ENCODE peak calls at places on chromosome 13, in seven cellular contexts. One of them, this sample, is unnamed.

GRCh38 chr13:23552661-23553060 is 17.6 kb upstream of the TNFRSF19 start:
- DNase-seq in H1: no peak
- DNase-seq in trophoblast cell: no peak
- DNase-seq in mesendoderm: no peak
- DNase-seq in IMR-90: no peak
- DNase-seq in mesenchymal stem cell: no peak
- DNase-seq in neuronal stem cell: no peak
- DNase-seq in this sample: no peak

GRCh38 chr13:100644328-100644727 is 30.3 kb downstream of the TMTC4 start:
- DNase-seq in trophoblast cell: no peak
- DNase-seq in neuronal stem cell: no peak
- DNase-seq in mesendoderm: peak; percentile 5
- DNase-seq in IMR-90: peak; percentile 37
- DNase-seq in H1: no peak
- DNase-seq in mesenchymal stem cell: no peak
- DNase-seq in this sample: no peak

GRCh38 chr13:49218493-49219051 is 1.6 kb upstream of the MLNR start:
- DNase-seq in IMR-90: peak; percentile 6
- DNase-seq in trophoblast cell: peak; percentile 54
- DNase-seq in mesenchymal stem cell: peak; percentile 14
- DNase-seq in mesendoderm: peak; percentile 77
- DNase-seq in neuronal stem cell: peak; percentile 43
- DNase-seq in H1: peak; percentile 65
- DNase-seq in this sample: peak; percentile 68

GRCh38 chr13:43675577-43675976 is 111.2 kb downstream of the ENOX1 start:
- DNase-seq in mesenchymal stem cell: no peak
- DNase-seq in mesendoderm: no peak
- DNase-seq in IMR-90: no peak
- DNase-seq in neuronal stem cell: no peak
- DNase-seq in trophoblast cell: no peak
- DNase-seq in H1: no peak
- DNase-seq in this sample: no peak

GRCh38 chr13:110757296-110757695 is 43.8 kb downstream of the ING1 start:
- DNase-seq in IMR-90: no peak
- DNase-seq in mesendoderm: no peak
- DNase-seq in mesenchymal stem cell: no peak
- DNase-seq in H1: peak; percentile 48
- DNase-seq in trophoblast cell: no peak
- DNase-seq in neuronal stem cell: no peak
- DNase-seq in this sample: peak; percentile 32

GRCh38 chr13:34914416-34914815 is 27.7 kb upstream of the NBEA start:
- DNase-seq in IMR-90: no peak
- DNase-seq in mesendoderm: peak; percentile 69
- DNase-seq in H1: no peak
- DNase-seq in trophoblast cell: no peak
- DNase-seq in neuronal stem cell: no peak
- DNase-seq in mesenchymal stem cell: no peak
- DNase-seq in this sample: peak; percentile 79

GRCh38 chr13:31950121-31950810 is 81.3 kb upstream of the FRY start:
- DNase-seq in mesendoderm: no peak
- DNase-seq in IMR-90: no peak
- DNase-seq in H1: no peak
- DNase-seq in trophoblast cell: no peak
- DNase-seq in neuronal stem cell: no peak
- DNase-seq in mesenchymal stem cell: no peak
- DNase-seq in this sample: no peak

GRCh38 chr13:30690282-30691188 is 44.8 kb upstream of the ALOX5AP start:
- DNase-seq in IMR-90: peak; percentile 99
- DNase-seq in trophoblast cell: peak; percentile 93
- DNase-seq in mesenchymal stem cell: peak; percentile 97
- DNase-seq in mesendoderm: peak; percentile 44
- DNase-seq in neuronal stem cell: no peak
- DNase-seq in H1: no peak
- DNase-seq in this sample: no peak

GRCh38 chr13:47672245-47672975 is 328.7 kb downstream of the SUCLA2 start:
- DNase-seq in neuronal stem cell: no peak
- DNase-seq in mesendoderm: no peak
- DNase-seq in IMR-90: no peak
- DNase-seq in mesenchymal stem cell: peak; percentile 19
- DNase-seq in H1: no peak
- DNase-seq in trophoblast cell: no peak
- DNase-seq in this sample: no peak

GRCh38 chr13:43983373-43983772 is 103.7 kb downstream of the LACC1 start:
- DNase-seq in neuronal stem cell: no peak
- DNase-seq in IMR-90: peak; percentile 8
- DNase-seq in trophoblast cell: no peak
- DNase-seq in mesendoderm: no peak
- DNase-seq in mesenchymal stem cell: peak; percentile 16
- DNase-seq in H1: no peak
- DNase-seq in this sample: no peak

GRCh38 chr13:41388143-41388881 is 69.0 kb upstream of the RGCC start:
- DNase-seq in mesendoderm: no peak
- DNase-seq in mesenchymal stem cell: no peak
- DNase-seq in trophoblast cell: no peak
- DNase-seq in H1: no peak
- DNase-seq in IMR-90: no peak
- DNase-seq in neuronal stem cell: no peak
- DNase-seq in this sample: no peak

GRCh38 chr13:28246891-28247290 is 108.5 kb downstream of the PAN3 start:
- DNase-seq in H1: no peak
- DNase-seq in mesenchymal stem cell: no peak
- DNase-seq in IMR-90: peak; percentile 17
- DNase-seq in trophoblast cell: no peak
- DNase-seq in mesendoderm: no peak
- DNase-seq in neuronal stem cell: no peak
- DNase-seq in this sample: no peak

GRCh38 chr13:36680918-36681317 is 7.1 kb downstream of the SERTM1 start:
- DNase-seq in neuronal stem cell: no peak
- DNase-seq in mesenchymal stem cell: no peak
- DNase-seq in H1: no peak
- DNase-seq in IMR-90: no peak
- DNase-seq in mesendoderm: no peak
- DNase-seq in trophoblast cell: no peak
- DNase-seq in this sample: no peak

GRCh38 chr13:110555601-110556223 is 5.8 kb downstream of the RAB20 start:
- DNase-seq in H1: no peak
- DNase-seq in neuronal stem cell: no peak
- DNase-seq in trophoblast cell: no peak
- DNase-seq in mesenchymal stem cell: no peak
- DNase-seq in mesendoderm: no peak
- DNase-seq in IMR-90: no peak
- DNase-seq in this sample: no peak

GRCh38 chr13:67048084-67048792 is 181.9 kb downstream of the PCDH9 start:
- DNase-seq in IMR-90: peak; percentile 93
- DNase-seq in mesenchymal stem cell: peak; percentile 80
- DNase-seq in mesendoderm: no peak
- DNase-seq in H1: no peak
- DNase-seq in neuronal stem cell: no peak
- DNase-seq in trophoblast cell: no peak
- DNase-seq in this sample: no peak

GRCh38 chr13:73428137-73428536 is 369.3 kb downstream of the KLF5 start:
- DNase-seq in neuronal stem cell: no peak
- DNase-seq in H1: no peak
- DNase-seq in mesenchymal stem cell: peak; percentile 71
- DNase-seq in IMR-90: peak; percentile 76
- DNase-seq in trophoblast cell: peak; percentile 74
- DNase-seq in mesendoderm: peak; percentile 57
- DNase-seq in this sample: no peak

GRCh38 chr13:49444517-49445395 is 682 bp downstream of the SETDB2 start:
- DNase-seq in trophoblast cell: peak; percentile 74
- DNase-seq in H1: no peak
- DNase-seq in IMR-90: peak; percentile 68
- DNase-seq in mesenchymal stem cell: peak; percentile 80
- DNase-seq in mesendoderm: peak; percentile 89
- DNase-seq in neuronal stem cell: peak; percentile 29
- DNase-seq in this sample: no peak

GRCh38 chr13:27022571-27023311 is 148.9 kb downstream of the USP12 start:
- DNase-seq in trophoblast cell: no peak
- DNase-seq in mesendoderm: peak; percentile 46
- DNase-seq in mesenchymal stem cell: peak; percentile 91
- DNase-seq in neuronal stem cell: no peak
- DNase-seq in H1: no peak
- DNase-seq in IMR-90: peak; percentile 89
- DNase-seq in this sample: peak; percentile 10

GRCh38 chr13:113625965-113626661 is 31.9 kb downstream of the ATP4B start:
- DNase-seq in trophoblast cell: peak; percentile 48
- DNase-seq in mesenchymal stem cell: peak; percentile 40
- DNase-seq in mesendoderm: peak; percentile 7
- DNase-seq in IMR-90: peak; percentile 50
- DNase-seq in neuronal stem cell: no peak
- DNase-seq in H1: no peak
- DNase-seq in this sample: no peak

GRCh38 chr13:48457578-48458242 is 44.8 kb upstream of the LPAR6 start:
- DNase-seq in trophoblast cell: no peak
- DNase-seq in mesenchymal stem cell: no peak
- DNase-seq in mesendoderm: no peak
- DNase-seq in neuronal stem cell: no peak
- DNase-seq in H1: no peak
- DNase-seq in IMR-90: no peak
- DNase-seq in this sample: peak; percentile 29

GRCh38 chr13:96109125-96109524 is 19.2 kb downstream of the HS6ST3 start:
- DNase-seq in mesenchymal stem cell: no peak
- DNase-seq in mesendoderm: no peak
- DNase-seq in IMR-90: no peak
- DNase-seq in trophoblast cell: peak; percentile 37
- DNase-seq in H1: no peak
- DNase-seq in neuronal stem cell: no peak
- DNase-seq in this sample: no peak

GRCh38 chr13:40786568-40786996 is 2.8 kb upstream of the SLC25A15 start:
- DNase-seq in mesenchymal stem cell: peak; percentile 90
- DNase-seq in H1: no peak
- DNase-seq in neuronal stem cell: no peak
- DNase-seq in mesendoderm: no peak
- DNase-seq in trophoblast cell: peak; percentile 38
- DNase-seq in IMR-90: peak; percentile 61
- DNase-seq in this sample: peak; percentile 8

GRCh38 chr13:50030315-50030714 is 15.1 kb downstream of the KCNRG start:
- DNase-seq in mesendoderm: peak; percentile 75
- DNase-seq in trophoblast cell: peak; percentile 46
- DNase-seq in H1: no peak
- DNase-seq in IMR-90: peak; percentile 29
- DNase-seq in mesenchymal stem cell: no peak
- DNase-seq in neuronal stem cell: no peak
- DNase-seq in this sample: no peak

GRCh38 chr13:75480691-75481175 is 1.2 kb downstream of the TBC1D4 start:
- DNase-seq in mesenchymal stem cell: peak; percentile 57
- DNase-seq in mesendoderm: peak; percentile 79
- DNase-seq in IMR-90: peak; percentile 37
- DNase-seq in trophoblast cell: peak; percentile 96
- DNase-seq in neuronal stem cell: peak; percentile 46
- DNase-seq in H1: peak; percentile 61
- DNase-seq in this sample: peak; percentile 72

GRCh38 chr13:108573455-108573854 is 56.0 kb upstream of the MYO16 start:
- DNase-seq in neuronal stem cell: no peak
- DNase-seq in IMR-90: no peak
- DNase-seq in H1: no peak
- DNase-seq in mesendoderm: peak; percentile 18
- DNase-seq in trophoblast cell: no peak
- DNase-seq in mesenchymal stem cell: no peak
- DNase-seq in this sample: no peak
- H4K8ac ChIP-seq in neuronal stem cell: no peak overlapping the region
- H4K8ac ChIP-seq in IMR-90: no peak overlapping the region
- H4K8ac ChIP-seq in H1: no peak overlapping the region
- H4K8ac ChIP-seq in mesendoderm: no peak overlapping the region
- H4K8ac ChIP-seq in trophoblast cell: no peak overlapping the region
- H4K8ac ChIP-seq in mesenchymal stem cell: no peak overlapping the region
- H4K8ac ChIP-seq in this sample: no peak overlapping the region

GRCh38 chr13:33845572-33846305 is 27.8 kb downstream of the RFC3 start:
- DNase-seq in IMR-90: no peak
- DNase-seq in mesenchymal stem cell: no peak
- DNase-seq in H1: no peak
- DNase-seq in neuronal stem cell: no peak
- DNase-seq in mesendoderm: no peak
- DNase-seq in trophoblast cell: peak; percentile 80
- DNase-seq in this sample: no peak

GRCh38 chr13:33846306-33847062 is 28.5 kb downstream of the RFC3 start:
- DNase-seq in trophoblast cell: no peak
- DNase-seq in mesendoderm: no peak
- DNase-seq in H1: no peak
- DNase-seq in IMR-90: no peak
- DNase-seq in neuronal stem cell: no peak
- DNase-seq in mesenchymal stem cell: no peak
- DNase-seq in this sample: no peak

GRCh38 chr13:33849211-33849610 is 31.3 kb downstream of the RFC3 start:
- DNase-seq in trophoblast cell: no peak
- DNase-seq in H1: no peak
- DNase-seq in mesenchymal stem cell: no peak
- DNase-seq in neuronal stem cell: no peak
- DNase-seq in IMR-90: no peak
- DNase-seq in mesendoderm: no peak
- DNase-seq in this sample: no peak
- H4K8ac ChIP-seq in trophoblast cell: no peak overlapping the region
- H4K8ac ChIP-seq in H1: no peak overlapping the region
- H4K8ac ChIP-seq in mesenchymal stem cell: no peak overlapping the region
- H4K8ac ChIP-seq in neuronal stem cell: no peak overlapping the region
- H4K8ac ChIP-seq in IMR-90: no peak overlapping the region
- H4K8ac ChIP-seq in mesendoderm: no peak overlapping the region
- H4K8ac ChIP-seq in this sample: no peak overlapping the region

GRCh38 chr13:58051807-58052375 is 420.3 kb downstream of the PCDH17 start:
- DNase-seq in neuronal stem cell: no peak
- DNase-seq in trophoblast cell: no peak
- DNase-seq in IMR-90: no peak
- DNase-seq in mesendoderm: peak; percentile 32
- DNase-seq in H1: no peak
- DNase-seq in mesenchymal stem cell: no peak
- DNase-seq in this sample: peak; percentile 38
- H4K8ac ChIP-seq in neuronal stem cell: no peak overlapping the region
- H4K8ac ChIP-seq in trophoblast cell: no peak overlapping the region
- H4K8ac ChIP-seq in IMR-90: no peak overlapping the region
- H4K8ac ChIP-seq in mesendoderm: no peak overlapping the region
- H4K8ac ChIP-seq in H1: no peak overlapping the region
- H4K8ac ChIP-seq in mesenchymal stem cell: no peak overlapping the region
- H4K8ac ChIP-seq in this sample: no peak overlapping the region

DNA sequence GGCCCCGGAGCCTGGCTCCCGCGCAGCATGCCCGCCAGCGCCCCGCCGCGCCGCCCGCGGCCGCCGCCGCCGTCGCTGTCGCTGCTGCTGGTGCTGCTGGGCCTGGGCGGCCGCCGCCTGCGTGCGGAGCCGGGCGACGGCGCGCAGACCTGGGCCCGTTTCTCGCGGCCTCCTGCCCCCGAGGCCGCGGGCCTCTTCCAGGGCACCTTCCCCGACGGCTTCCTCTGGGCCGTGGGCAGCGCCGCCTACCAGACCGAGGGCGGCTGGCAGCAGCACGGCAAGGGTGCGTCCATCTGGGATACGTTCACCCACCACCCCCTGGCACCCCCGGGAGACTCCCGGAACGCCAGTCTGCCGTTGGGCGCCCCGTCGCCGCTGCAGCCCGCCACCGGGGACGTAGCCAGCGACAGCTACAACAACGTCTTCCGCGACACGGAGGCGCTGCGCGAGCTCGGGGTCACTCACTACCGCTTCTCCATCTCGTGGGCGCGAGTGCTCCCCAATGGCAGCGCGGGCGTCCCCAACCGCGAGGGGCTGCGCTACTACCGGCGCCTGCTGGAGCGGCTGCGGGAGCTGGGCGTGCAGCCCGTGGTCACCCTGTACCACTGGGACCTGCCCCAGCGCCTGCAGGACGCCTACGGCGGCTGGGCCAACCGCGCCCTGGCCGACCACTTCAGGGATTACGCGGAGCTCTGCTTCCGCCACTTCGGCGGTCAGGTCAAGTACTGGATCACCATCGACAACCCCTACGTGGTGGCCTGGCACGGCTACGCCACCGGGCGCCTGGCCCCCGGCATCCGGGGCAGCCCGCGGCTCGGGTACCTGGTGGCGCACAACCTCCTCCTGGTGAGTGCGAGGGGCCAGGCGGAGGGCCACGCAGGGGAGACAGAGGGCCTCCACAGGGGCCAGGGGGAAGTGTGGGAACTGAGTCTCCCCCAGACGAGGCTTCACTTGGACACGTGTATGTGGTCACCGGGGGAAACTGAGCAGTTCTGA is at the start of gene KL:
- DNase-seq in mesendoderm: peak; percentile 51
- DNase-seq in H1: peak; percentile 72
- DNase-seq in mesenchymal stem cell: peak; percentile 30
- DNase-seq in IMR-90: no peak
- DNase-seq in trophoblast cell: peak; percentile 48
- DNase-seq in neuronal stem cell: no peak
- DNase-seq in this sample: peak; percentile 54
- H4K8ac ChIP-seq in mesendoderm: no peak within 1 kb of the TSS
- H4K8ac ChIP-seq in H1: peak within 1 kb of the TSS; percentile 62
- H4K8ac ChIP-seq in mesenchymal stem cell: no peak within 1 kb of the TSS
- H4K8ac ChIP-seq in IMR-90: no peak within 1 kb of the TSS
- H4K8ac ChIP-seq in trophoblast cell: peak within 1 kb of the TSS; percentile 40
- H4K8ac ChIP-seq in neuronal stem cell: peak within 1 kb of the TSS; percentile 19
- H4K8ac ChIP-seq in this sample: no peak within 1 kb of the TSS

This sample was measured in H9.